ENCODE peak calls at places on chromosomes 2 and 18, in six cellular contexts. X is hepatocyte, E is SK-N-SH, F is GM23248, J is neural progenitor cell, V is MM.1S. P is an unnamed sample. For H3K4me1, the result is how much of the 10 kb centered on the place peaks cover.

GRCh38 chr2:213914510-213914909 is 496.3 kb upstream of the VWC2L start:
- DNase-seq in X (no peak), E (no peak), F (no peak), J (no peak), V (no peak), P (no peak)

GRCh38 chr2:225414902-225415301 is 15.4 kb downstream of the NYAP2 start:
- DNase-seq in X (no peak), E (no peak), F (no peak), J (no peak), V (no peak), P (no peak)

GRCh38 chr2:151299940-151300539 is 10.6 kb upstream of the NMI start:
- DNase-seq in X (no peak), E (no peak), F (peak), J (no peak), V (no peak), P (no peak)

GRCh38 chr2:23312996-23313606 is 71.9 kb upstream of the KLHL29 start:
- DNase-seq in X (peak), E (peak), F (no peak), J (peak), V (no peak), P (peak)

GRCh38 chr2:100017633-100018032 is 124.8 kb downstream of the AFF3 start:
- DNase-seq in X (no peak), E (no peak), F (peak), J (no peak), V (no peak), P (peak)

GRCh38 chr2:241066893-241067341 is 35.2 kb downstream of the MTERF4 start:
- DNase-seq in X (no peak), E (peak), F (peak), J (peak), V (no peak), P (no peak)

GRCh38 chr2:52936029-52936428 is 831.6 kb upstream of the CHAC2 start:
- DNase-seq in X (peak), E (no peak), F (no peak), J (no peak), V (no peak), P (no peak)

GRCh38 chr2:15897431-15898098 is 42.8 kb upstream of the MYCN start:
- DNase-seq in X (no peak), E (no peak), F (no peak), J (no peak), V (no peak), P (no peak)

GRCh38 chr2:28175028-28175427 is 217.6 kb upstream of the FOSL2 start:
- DNase-seq in X (no peak), E (no peak), F (no peak), J (no peak), V (no peak), P (no peak)

GRCh38 chr2:105378921-105379383 is 19.9 kb downstream of the FHL2 start:
- DNase-seq in X (no peak), E (no peak), F (peak), J (no peak), V (no peak), P (no peak)

GRCh38 chr2:144032566-144032965 is 487.4 kb downstream of the ZEB2 start:
- DNase-seq in X (no peak), E (no peak), F (peak), J (no peak), V (no peak), P (no peak)

GRCh38 chr18:75784413-75784812 is 356.9 kb upstream of the SMIM21 start:
- DNase-seq in X (no peak), E (peak), F (no peak), J (no peak), V (no peak), P (no peak)

GRCh38 chr2:220044383-220044782 is 417.0 kb downstream of the SLC4A3 start:
- DNase-seq in X (no peak), E (no peak), F (no peak), J (peak), V (no peak), P (no peak)

GRCh38 chr18:32379891-32380290 is 90.8 kb downstream of the GAREM1 start:
- DNase-seq in X (no peak), E (no peak), F (no peak), J (no peak), V (no peak), P (no peak)

GRCh38 chr18:62588217-62588616 is 65.4 kb downstream of the ZCCHC2 start:
- DNase-seq in X (no peak), E (no peak), F (no peak), J (no peak), V (no peak), P (no peak)
- H3K4me1 ChIP-seq in X (under half), E (under half), F (under half), J (under half), V (under half), P (under half)

GRCh38 chr2:20241973-20242726 is 17.2 kb upstream of the SDC1 start:
- DNase-seq in X (no peak), E (peak), F (no peak), J (peak), V (no peak), P (no peak)
- TF ChIP-seq EZH2phosphoT487 in X (no peak), E (no peak), F (no peak), J (no peak), V (no peak), P (no peak)

DNA sequence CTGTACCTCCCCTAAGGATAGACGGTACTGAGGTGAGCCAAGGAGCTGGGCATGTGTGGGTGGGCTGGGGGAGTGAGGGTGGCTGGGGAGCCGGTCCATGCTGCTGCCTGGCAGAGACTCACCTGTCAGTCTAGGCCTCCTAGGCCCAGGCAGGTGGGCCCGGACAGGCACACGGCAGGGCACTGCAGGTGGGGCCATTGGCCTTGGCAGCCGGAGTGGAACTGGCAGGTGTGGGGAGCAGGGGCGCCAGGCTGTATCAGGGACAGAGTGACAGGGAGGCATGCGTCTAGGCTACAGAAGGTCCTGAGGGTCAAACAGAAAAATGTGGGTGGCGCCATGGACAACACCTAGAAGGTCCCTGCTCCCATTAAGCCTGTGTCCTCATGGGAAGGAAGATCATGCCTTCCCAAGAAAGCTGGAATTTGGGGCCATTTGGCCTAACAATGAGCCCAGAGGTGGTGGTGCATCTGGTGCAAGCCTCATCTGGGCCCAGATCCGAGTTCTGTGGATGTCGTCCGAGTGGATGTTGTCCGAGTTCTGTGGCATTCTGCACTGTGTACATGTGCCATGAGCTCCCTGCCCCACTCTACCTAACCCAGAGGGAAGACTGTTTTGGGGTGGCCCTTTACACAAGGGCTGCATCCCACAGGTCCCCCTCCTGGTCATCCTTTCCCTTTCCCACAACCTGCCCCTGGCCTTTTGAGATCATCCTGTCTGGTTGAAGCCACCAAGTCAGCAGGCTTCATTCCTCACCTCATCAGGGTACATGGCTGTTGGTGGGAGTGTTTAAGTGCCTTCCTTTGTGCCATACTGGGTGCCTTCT is 249.7 kb downstream of the GLI2 start:
- DNase-seq in X (no peak), E (peak), F (no peak), J (no peak), V (no peak), P (no peak)
- H3K27ac ChIP-seq in X (no peak), E (no peak), F (no peak), J (no peak), V (no peak), P (no peak)

DNA sequence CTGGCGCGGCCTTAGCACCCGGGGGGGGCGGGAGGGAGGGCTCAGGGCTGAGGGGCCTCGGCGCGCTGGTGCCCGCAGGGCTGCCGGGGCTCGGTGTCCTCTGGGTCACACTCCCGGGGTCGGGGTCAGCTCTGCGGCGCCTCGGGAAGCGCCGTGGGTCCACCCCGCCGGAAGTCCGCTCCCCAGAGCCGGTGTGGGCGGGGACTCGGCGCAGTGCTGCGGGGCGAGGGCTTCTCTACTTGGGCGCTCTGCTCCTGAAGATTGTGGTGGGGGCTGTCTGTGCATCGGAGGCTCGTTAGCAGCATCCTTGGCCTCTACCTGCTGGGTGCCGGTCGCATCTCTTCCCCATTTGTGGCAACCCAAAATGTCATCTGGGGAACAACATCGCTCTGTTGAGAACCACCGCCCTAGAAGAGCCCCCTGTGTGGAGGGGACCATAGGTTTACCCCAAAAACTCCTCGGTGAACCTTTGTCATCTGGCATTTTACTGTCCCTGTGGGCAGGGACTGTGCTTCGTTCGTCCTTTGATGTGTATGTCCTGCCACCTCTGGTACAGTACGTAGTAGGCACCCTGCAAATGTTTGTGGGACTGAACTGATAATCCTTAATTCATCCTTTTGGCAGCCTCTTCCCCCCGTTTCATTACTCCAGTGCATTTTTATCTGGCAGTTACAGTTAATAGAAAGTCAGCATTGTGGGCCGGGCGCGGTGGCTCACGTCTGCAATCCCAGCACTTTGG is 553 bp downstream of the NAPG start:
- DNase-seq in X (peak), E (peak), F (peak), J (peak), V (peak), P (peak)
- H3K4me1 ChIP-seq in X (under half), E (under half), F (under half), J (under half), V (under half), P (under half)

DNA sequence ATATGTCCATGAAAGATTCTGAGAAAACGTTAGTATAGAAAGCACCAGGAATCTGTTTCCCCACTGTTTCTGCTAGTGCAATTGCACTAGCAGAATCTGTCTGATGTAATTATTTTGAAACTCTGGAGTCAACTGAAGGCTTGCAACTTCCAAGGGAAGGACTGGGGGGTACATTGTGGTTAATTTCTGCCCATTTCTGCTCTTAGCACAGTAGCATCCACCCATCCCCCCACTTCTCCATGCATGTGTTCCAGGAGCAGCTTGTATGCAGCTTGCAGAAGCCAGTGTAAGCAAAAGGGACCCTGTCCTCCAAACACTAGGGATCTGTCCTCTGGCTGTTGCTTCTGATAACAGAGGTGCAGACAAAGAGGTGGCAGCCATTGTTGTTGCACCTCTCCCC is 74.4 kb downstream of the CRACDL start:
- DNase-seq in X (no peak), E (no peak), F (no peak), J (no peak), V (no peak), P (no peak)
- TF ChIP-seq EZH2phosphoT487 in X (no peak), E (no peak), F (no peak), J (no peak), V (no peak), P (no peak)

GRCh38 chr2:85769236-85769986 is 15.6 kb downstream of the ATOH8 start:
- DNase-seq in X (no peak), E (peak), F (peak), J (peak), V (no peak), P (peak)

GRCh38 chr2:85767803-85768665 is 14.2 kb downstream of the ATOH8 start:
- DNase-seq in X (no peak), E (no peak), F (no peak), J (no peak), V (no peak), P (no peak)

GRCh38 chr2:85770369-85770768 is 16.6 kb downstream of the ATOH8 start:
- DNase-seq in X (no peak), E (no peak), F (no peak), J (no peak), V (no peak), P (no peak)

GRCh38 chr2:85769987-85770362 is 16.2 kb downstream of the ATOH8 start:
- DNase-seq in X (no peak), E (no peak), F (no peak), J (no peak), V (no peak), P (no peak)

GRCh38 chr2:85768713-85769112 is 14.9 kb downstream of the ATOH8 start:
- DNase-seq in X (peak), E (peak), F (peak), J (peak), V (no peak), P (no peak)
- H3K27ac ChIP-seq in X (peak), E (peak), F (no peak), J (no peak), V (no peak), P (no peak)

P was measured in OCI-LY7.